ENCODE peak calls at places on chromosomes 5 and 9, in seven cellular contexts. One of them, this sample, is unnamed.

GRCh38 chr5:54180616-54181015 is 129.8 kb downstream of the ARL15 start:
- DNase-seq in RPMI7951: no peak
- DNase-seq in amygdala: no peak
- DNase-seq in uterus: no peak
- DNase-seq in immature natural killer cell: no peak
- DNase-seq in NCI-H82: no peak
- DNase-seq in CD4-positive, alpha-beta T cell: no peak
- DNase-seq in this sample: peak; percentile 44

GRCh38 chr5:15506146-15506545 is 6.2 kb downstream of the FBXL7 start:
- DNase-seq in RPMI7951: no peak
- DNase-seq in amygdala: no peak
- DNase-seq in uterus: no peak
- DNase-seq in immature natural killer cell: no peak
- DNase-seq in NCI-H82: no peak
- DNase-seq in CD4-positive, alpha-beta T cell: no peak
- DNase-seq in this sample: no peak

GRCh38 chr9:107239474-107239873 is 43.6 kb upstream of the RAD23B start:
- DNase-seq in RPMI7951: peak; percentile 67
- DNase-seq in amygdala: no peak
- DNase-seq in uterus: no peak
- DNase-seq in immature natural killer cell: peak; percentile 28
- DNase-seq in NCI-H82: peak; percentile 10
- DNase-seq in CD4-positive, alpha-beta T cell: no peak
- DNase-seq in this sample: no peak

GRCh38 chr9:71929223-71929622 is 17.8 kb downstream of the C9orf85 start:
- DNase-seq in RPMI7951: peak; percentile 28
- DNase-seq in amygdala: no peak
- DNase-seq in uterus: no peak
- DNase-seq in immature natural killer cell: no peak
- DNase-seq in NCI-H82: no peak
- DNase-seq in CD4-positive, alpha-beta T cell: no peak
- DNase-seq in this sample: no peak

GRCh38 chr5:40995816-40996586 is 75.1 kb downstream of the MROH2B start:
- DNase-seq in RPMI7951: no peak
- DNase-seq in amygdala: no peak
- DNase-seq in uterus: no peak
- DNase-seq in immature natural killer cell: no peak
- DNase-seq in NCI-H82: no peak
- DNase-seq in CD4-positive, alpha-beta T cell: no peak
- DNase-seq in this sample: no peak

GRCh38 chr5:38598994-38599611 is 42.7 kb upstream of the LIFR start:
- DNase-seq in RPMI7951: peak; percentile 81
- DNase-seq in amygdala: no peak
- DNase-seq in uterus: no peak
- DNase-seq in immature natural killer cell: no peak
- DNase-seq in NCI-H82: no peak
- DNase-seq in CD4-positive, alpha-beta T cell: no peak
- DNase-seq in this sample: no peak

GRCh38 chr5:131976414-131977211 is 31.1 kb upstream of the MEIKIN start:
- DNase-seq in RPMI7951: no peak
- DNase-seq in amygdala: no peak
- DNase-seq in uterus: no peak
- DNase-seq in immature natural killer cell: no peak
- DNase-seq in NCI-H82: no peak
- DNase-seq in CD4-positive, alpha-beta T cell: no peak
- DNase-seq in this sample: no peak

GRCh38 chr5:159359408-159359807 is 29.1 kb upstream of the IL12B start:
- DNase-seq in RPMI7951: no peak
- DNase-seq in amygdala: no peak
- DNase-seq in uterus: no peak
- DNase-seq in immature natural killer cell: no peak
- DNase-seq in NCI-H82: no peak
- DNase-seq in CD4-positive, alpha-beta T cell: no peak
- DNase-seq in this sample: no peak

GRCh38 chr9:133118568-133118967 is 2.5 kb downstream of the RALGDS start:
- DNase-seq in RPMI7951: no peak
- DNase-seq in amygdala: no peak
- DNase-seq in uterus: no peak
- DNase-seq in immature natural killer cell: no peak
- DNase-seq in NCI-H82: no peak
- DNase-seq in CD4-positive, alpha-beta T cell: no peak
- DNase-seq in this sample: no peak

GRCh38 chr5:180832638-180833068 is 28.4 kb downstream of the ZFP62 start:
- DNase-seq in RPMI7951: no peak
- DNase-seq in amygdala: no peak
- DNase-seq in uterus: no peak
- DNase-seq in immature natural killer cell: no peak
- DNase-seq in NCI-H82: no peak
- DNase-seq in CD4-positive, alpha-beta T cell: no peak
- DNase-seq in this sample: no peak

GRCh38 chr9:117678882-117679281 is 25.3 kb upstream of the TLR4 start:
- DNase-seq in RPMI7951: no peak
- DNase-seq in amygdala: no peak
- DNase-seq in uterus: no peak
- DNase-seq in immature natural killer cell: no peak
- DNase-seq in NCI-H82: no peak
- DNase-seq in CD4-positive, alpha-beta T cell: no peak
- DNase-seq in this sample: no peak

GRCh38 chr5:80254767-80255424 is 952 bp downstream of the SERINC5 start:
- DNase-seq in RPMI7951: no peak
- DNase-seq in amygdala: no peak
- DNase-seq in uterus: no peak
- DNase-seq in immature natural killer cell: peak; percentile 28
- DNase-seq in NCI-H82: peak; percentile 22
- DNase-seq in CD4-positive, alpha-beta T cell: no peak
- DNase-seq in this sample: no peak

GRCh38 chr5:171092194-171092593 is 216.9 kb upstream of the TLX3 start:
- DNase-seq in RPMI7951: peak; percentile 47
- DNase-seq in amygdala: no peak
- DNase-seq in uterus: no peak
- DNase-seq in immature natural killer cell: no peak
- DNase-seq in NCI-H82: no peak
- DNase-seq in CD4-positive, alpha-beta T cell: no peak
- DNase-seq in this sample: no peak

GRCh38 chr5:140114341-140115185 is 654 bp downstream of the PURA start:
- DNase-seq in RPMI7951: peak; percentile 73
- DNase-seq in amygdala: no peak
- DNase-seq in uterus: peak; percentile 47
- DNase-seq in immature natural killer cell: peak; percentile 59
- DNase-seq in NCI-H82: peak; percentile 62
- DNase-seq in CD4-positive, alpha-beta T cell: peak; percentile 11
- DNase-seq in this sample: peak; percentile 85

GRCh38 chr5:140996055-140996454 is 29.8 kb downstream of the PCDHAC2 start:
- DNase-seq in RPMI7951: no peak
- DNase-seq in amygdala: no peak
- DNase-seq in uterus: no peak
- DNase-seq in immature natural killer cell: no peak
- DNase-seq in NCI-H82: no peak
- DNase-seq in CD4-positive, alpha-beta T cell: no peak
- DNase-seq in this sample: no peak

This sample was measured in endodermal cell.